ENCODE peak calls at places on chromosomes 3 and 15, in four cellular contexts. V, K, R and Z are unnamed samples.

GRCh38 chr3:45137656-45138181 is 8.5 kb downstream of the CDCP1 start:
- DNase-seq in V (peak), K (no peak), R (no peak), Z (no peak)

GRCh38 chr3:127694467-127695215 is 21.9 kb downstream of the ABTB1 start:
- DNase-seq in V (peak), K (peak), R (peak), Z (no peak)

GRCh38 chr3:45978348-45978747 is 17.3 kb downstream of the FYCO1 start:
- DNase-seq in V (no peak), K (no peak), R (no peak), Z (no peak)

GRCh38 chr3:775178-775885 is 317.5 kb upstream of the CNTN6 start:
- DNase-seq in V (no peak), K (no peak), R (no peak), Z (no peak)

GRCh38 chr3:36373661-36374060 is 6.6 kb upstream of the STAC start:
- DNase-seq in V (no peak), K (no peak), R (no peak), Z (no peak)

GRCh38 chr3:169218314-169218983 is 445.1 kb downstream of the MECOM start:
- DNase-seq in V (peak), K (no peak), R (peak), Z (no peak)

GRCh38 chr3:99534951-99535704 is 103.3 kb upstream of the COL8A1 start:
- DNase-seq in V (no peak), K (peak), R (peak), Z (no peak)

GRCh38 chr3:13532085-13532484 is 16.8 kb upstream of the FBLN2 start:
- DNase-seq in V (no peak), K (peak), R (no peak), Z (no peak)

GRCh38 chr3:146189519-146190173 is 28.7 kb upstream of the PLOD2 start:
- DNase-seq in V (peak), K (no peak), R (peak), Z (no peak)

GRCh38 chr3:115819785-115820384 is 196.6 kb downstream of the GAP43 start:
- DNase-seq in V (peak), K (no peak), R (peak), Z (no peak)

GRCh38 chr3:24343084-24343783 is 151.4 kb downstream of the THRB start:
- DNase-seq in V (peak), K (no peak), R (peak), Z (no peak)

GRCh38 chr3:88005066-88005465 is 53.7 kb downstream of the CGGBP1 start:
- DNase-seq in V (peak), K (no peak), R (peak), Z (no peak)

GRCh38 chr15:91263632-91264477 is 163.8 kb downstream of the SV2B start:
- DNase-seq in V (peak), K (no peak), R (peak), Z (no peak)

GRCh38 chr15:90839187-90840071 is 29.0 kb upstream of the FURIN start:
- DNase-seq in V (peak), K (peak), R (peak), Z (no peak)

GRCh38 chr15:99212401-99212800 is 37.0 kb downstream of the TTC23 start:
- DNase-seq in V (no peak), K (no peak), R (no peak), Z (no peak)

GRCh38 chr3:17740703-17741102 is 1.7 kb downstream of the TBC1D5 start:
- DNase-seq in V (peak), K (no peak), R (peak), Z (no peak)

GRCh38 chr3:142501004-142501926 is 53.4 kb upstream of the XRN1 start:
- DNase-seq in V (no peak), K (no peak), R (peak), Z (no peak)

GRCh38 chr3:160402249-160403027 is 3.0 kb downstream of the SMC4 start:
- DNase-seq in V (no peak), K (no peak), R (no peak), Z (no peak)

GRCh38 chr3:197407053-197407452 is 108.6 kb upstream of the DLG1 start:
- DNase-seq in V (no peak), K (no peak), R (no peak), Z (no peak)
- TF ChIP-seq CTCF in V (no peak), K (no peak), R (no peak), Z (no peak)

GRCh38 chr3:25576836-25577454 is 87.8 kb downstream of the TOP2B start:
- DNase-seq in V (peak), K (no peak), R (no peak), Z (no peak)
- TF ChIP-seq CTCF in V (peak), K (no peak), R (no peak), Z (no peak)

GRCh38 chr3:9485248-9485647 is 68.4 kb downstream of the LHFPL4 start:
- DNase-seq in V (no peak), K (no peak), R (no peak), Z (no peak)

GRCh38 chr3:9474482-9474881 is 77.1 kb downstream of the SETD5 start:
- DNase-seq in V (no peak), K (no peak), R (no peak), Z (no peak)

GRCh38 chr3:9476935-9477334 is 76.7 kb downstream of the LHFPL4 start:
- DNase-seq in V (no peak), K (peak), R (no peak), Z (no peak)

GRCh38 chr3:9480265-9480664 is 73.4 kb downstream of the LHFPL4 start:
- DNase-seq in V (no peak), K (no peak), R (no peak), Z (no peak)
- TF ChIP-seq CTCF in V (no peak), K (no peak), R (no peak), Z (no peak)

GRCh38 chr3:148962513-148962912 is 28.8 kb upstream of the GYG1 start:
- DNase-seq in V (peak), K (no peak), R (peak), Z (no peak)
- TF ChIP-seq CTCF in V (peak), K (no peak), R (no peak), Z (no peak)

DNA sequence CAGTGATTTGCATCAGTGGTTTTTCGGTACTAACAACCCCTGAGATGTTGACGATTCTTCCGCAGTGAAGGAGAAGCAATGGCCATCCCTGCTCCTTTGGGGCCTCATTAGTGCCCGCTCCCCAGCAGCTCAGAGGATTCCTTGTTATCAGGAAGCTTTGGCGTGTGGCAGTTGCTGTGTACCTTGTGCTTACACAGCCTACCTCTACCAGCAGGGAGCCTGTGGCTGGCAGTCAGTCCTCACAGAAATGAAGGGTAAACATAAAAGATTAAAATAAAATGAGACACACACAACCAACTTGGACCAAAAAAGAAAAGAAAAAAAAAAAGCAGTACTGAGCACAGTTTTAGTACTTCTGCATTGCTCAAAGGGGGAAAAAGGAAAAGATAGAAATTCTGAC is 55.2 kb downstream of the CNTN3 start:
- DNase-seq in V (no peak), K (no peak), R (no peak), Z (no peak)
- TF ChIP-seq CTCF in V (no peak), K (no peak), R (no peak), Z (no peak)

GRCh38 chr3:82572721-82573120 is 811.3 kb upstream of the GBE1 start:
- DNase-seq in V (no peak), K (no peak), R (no peak), Z (no peak)
- TF ChIP-seq CTCF in V (no peak), K (no peak), R (no peak), Z (no peak)

DNA sequence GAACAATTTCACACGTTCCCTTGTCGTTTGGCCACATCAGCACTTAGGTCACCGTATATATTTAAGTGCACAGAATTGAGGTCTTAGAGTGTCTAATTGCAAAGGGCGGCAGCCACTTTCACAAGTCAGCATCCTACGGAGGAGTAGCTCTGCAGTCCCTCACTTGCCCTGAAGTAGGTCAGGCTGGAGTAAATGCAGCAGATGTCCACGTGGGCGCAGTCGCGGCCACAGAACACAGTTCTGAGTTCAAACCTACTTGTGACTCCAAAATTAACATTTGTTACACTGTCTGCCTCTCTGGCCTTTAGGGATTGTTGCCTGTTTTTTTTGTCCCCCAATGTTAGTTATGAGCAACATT is 85.8 kb downstream of the PDCD6IP start:
- DNase-seq in V (no peak), K (no peak), R (no peak), Z (no peak)
- TF ChIP-seq CTCF in V (no peak), K (no peak), R (no peak), Z (no peak)

DNA sequence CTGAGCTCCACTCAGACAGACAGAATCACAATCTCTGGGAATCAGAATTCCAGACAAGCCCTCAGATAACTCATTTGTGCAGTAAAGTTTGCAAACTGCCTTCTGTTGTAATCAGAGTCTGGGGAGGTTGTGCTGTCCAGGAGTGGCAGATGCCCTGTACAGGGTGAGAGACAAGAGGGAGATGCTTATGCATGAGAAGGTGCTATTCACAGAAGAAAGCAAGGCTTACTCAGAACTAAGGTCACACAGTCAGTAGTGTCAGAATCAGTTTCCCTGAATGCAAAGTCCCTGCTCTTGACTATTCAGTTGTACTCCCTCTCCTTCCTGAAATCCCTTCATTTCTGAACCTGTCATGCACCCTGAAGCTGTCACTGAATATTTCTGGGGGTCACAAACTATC is 43.7 kb downstream of the SRPRB start:
- DNase-seq in V (no peak), K (no peak), R (no peak), Z (no peak)
- TF ChIP-seq CTCF in V (no peak), K (no peak), R (no peak), Z (no peak)

GRCh38 chr15:68370768-68371151 is 61.2 kb downstream of the ITGA11 start:
- DNase-seq in V (no peak), K (no peak), R (no peak), Z (no peak)

GRCh38 chr15:68373028-68373427 is 58.9 kb downstream of the ITGA11 start:
- DNase-seq in V (no peak), K (no peak), R (no peak), Z (no peak)

GRCh38 chr15:68371851-68372250 is 60.1 kb downstream of the ITGA11 start:
- DNase-seq in V (no peak), K (no peak), R (no peak), Z (no peak)

GRCh38 chr15:68371160-68371559 is 60.8 kb downstream of the ITGA11 start:
- DNase-seq in V (no peak), K (no peak), R (no peak), Z (no peak)

DNA sequence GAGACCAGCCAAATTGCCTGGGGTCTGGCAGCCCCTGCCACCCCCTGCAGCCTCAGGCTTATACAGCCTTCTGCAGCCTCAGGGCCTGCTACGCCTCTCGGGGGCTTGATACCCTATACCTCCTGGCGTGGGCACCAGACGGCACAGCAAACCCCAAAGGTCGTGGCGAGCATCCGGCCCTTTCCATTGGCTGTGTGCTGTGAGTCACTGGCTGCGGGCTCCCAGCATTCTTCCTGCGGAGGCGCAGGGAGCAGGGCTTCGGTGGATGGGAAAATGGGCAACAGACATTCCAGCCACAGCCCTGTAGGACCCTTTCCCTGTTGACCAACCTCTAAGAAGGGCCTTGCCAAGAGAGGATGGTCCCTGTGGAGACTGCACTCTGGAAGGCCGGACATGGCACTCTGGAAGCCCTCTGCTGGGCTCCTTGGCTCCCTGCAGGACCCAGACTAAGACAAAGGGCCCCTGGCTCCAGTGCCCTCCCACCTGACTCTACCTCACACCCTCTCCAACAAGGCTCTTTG is 59.6 kb downstream of the ITGA11 start:
- DNase-seq in V (peak), K (no peak), R (peak), Z (no peak)
- TF ChIP-seq CTCF in V (peak), K (no peak), R (peak), Z (no peak)

DNA sequence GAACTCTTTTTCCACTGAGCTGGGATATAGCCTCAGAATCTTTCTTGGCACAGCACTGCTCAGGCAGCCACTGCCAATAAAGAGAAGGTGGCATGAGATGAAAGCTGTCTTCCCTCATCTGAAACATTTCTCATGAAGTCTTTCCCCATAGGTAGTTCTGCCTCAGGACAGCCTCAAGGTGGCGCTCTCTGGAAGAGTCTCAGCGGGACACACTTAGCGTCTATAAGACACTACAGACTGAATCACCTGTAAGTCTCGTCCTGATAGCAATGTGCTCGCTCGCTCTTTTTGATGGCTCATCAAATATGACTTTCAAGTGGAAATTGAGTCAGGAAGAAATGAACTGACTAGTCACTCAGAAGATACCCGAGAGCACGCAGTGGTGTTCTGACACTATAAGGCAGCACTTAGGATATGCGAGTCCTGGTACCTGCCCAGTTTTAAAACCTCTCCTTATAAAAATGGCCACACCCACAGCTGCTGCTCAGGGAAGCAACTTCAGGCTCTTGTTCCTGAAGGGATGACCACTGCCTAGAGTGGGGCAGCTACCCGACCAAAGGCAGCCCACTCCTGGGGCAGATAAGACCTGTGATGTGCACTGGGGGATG is 269.5 kb downstream of the SUCLG2 start:
- DNase-seq in V (peak), K (no peak), R (no peak), Z (no peak)
- TF ChIP-seq CTCF in V (peak), K (peak), R (peak), Z (no peak)